ENCODE peak calls at places on chromosomes 12 and 14, in six cellular contexts. U, A, S, J, O and E are unnamed samples.

GRCh38 chr12:66371982-66372381 is 69.7 kb downstream of the HELB start:
- DNase-seq in U (no peak), A (no peak), S (no peak), J (no peak), O (no peak), E (no peak)

GRCh38 chr12:87368259-87368658 is 660.9 kb downstream of the C12orf50 start:
- DNase-seq in U (no peak), A (peak), S (no peak), J (no peak), O (no peak), E (no peak)

GRCh38 chr14:30990766-30991165 is 34.7 kb upstream of the AP4S1 start:
- DNase-seq in U (no peak), A (no peak), S (no peak), J (no peak), O (no peak), E (no peak)

GRCh38 chr14:57962293-57962996 is 96.6 kb upstream of the SLC35F4 start:
- DNase-seq in U (no peak), A (no peak), S (no peak), J (no peak), O (no peak), E (no peak)

GRCh38 chr14:100738704-100739131 is 12.0 kb downstream of the DLK1 start:
- DNase-seq in U (no peak), A (no peak), S (no peak), J (no peak), O (no peak), E (no peak)

GRCh38 chr12:31687101-31687527 is 27.6 kb downstream of the ETFBKMT start:
- DNase-seq in U (no peak), A (no peak), S (no peak), J (no peak), O (no peak), E (no peak)

GRCh38 chr14:51643137-51643536 is 8.6 kb upstream of the FRMD6 start:
- DNase-seq in U (peak), A (no peak), S (no peak), J (no peak), O (no peak), E (no peak)

GRCh38 chr12:129073157-129073915 is 220.1 kb downstream of the GLT1D1 start:
- DNase-seq in U (no peak), A (no peak), S (no peak), J (no peak), O (no peak), E (no peak)

GRCh38 chr12:117036046-117036445 is 63.2 kb downstream of the TESC start:
- DNase-seq in U (no peak), A (peak), S (no peak), J (no peak), O (no peak), E (no peak)

GRCh38 chr12:132158677-132159554 is 14.7 kb downstream of the NOC4L start:
- DNase-seq in U (no peak), A (no peak), S (no peak), J (no peak), O (no peak), E (no peak)

GRCh38 chr12:65470261-65470660 is 191.8 kb downstream of the MSRB3 start:
- DNase-seq in U (no peak), A (no peak), S (no peak), J (no peak), O (no peak), E (no peak)

GRCh38 chr14:101469382-101470251 is 91.7 kb upstream of the DIO3 start:
- DNase-seq in U (no peak), A (no peak), S (no peak), J (no peak), O (no peak), E (no peak)

GRCh38 chr12:94867066-94867855 is 136.2 kb downstream of the NDUFA12 start:
- DNase-seq in U (peak), A (no peak), S (no peak), J (no peak), O (no peak), E (no peak)

GRCh38 chr14:64645220-64645891 is 58.9 kb upstream of the PLEKHG3 start:
- DNase-seq in U (peak), A (no peak), S (no peak), J (peak), O (peak), E (no peak)

GRCh38 chr12:28231248-28231647 is 41.0 kb downstream of the CCDC91 start:
- DNase-seq in U (no peak), A (no peak), S (no peak), J (no peak), O (no peak), E (no peak)

GRCh38 chr12:55664826-55665225 is 28.1 kb downstream of the OR10P1 start:
- DNase-seq in U (no peak), A (no peak), S (no peak), J (no peak), O (no peak), E (no peak)

GRCh38 chr12:3537916-3538690 is 47.1 kb downstream of the PRMT8 start:
- DNase-seq in U (no peak), A (no peak), S (no peak), J (no peak), O (no peak), E (no peak)

GRCh38 chr12:32727237-32727636 is 28.5 kb downstream of the YARS2 start:
- DNase-seq in U (no peak), A (no peak), S (no peak), J (no peak), O (no peak), E (no peak)

GRCh38 chr14:105398044-105398725 is at the start of gene TEX22:
- DNase-seq in U (peak), A (peak), S (peak), J (peak), O (peak), E (no peak)

GRCh38 chr14:100824156-100824555 is 1.8 kb upstream of the MEG3 start:
- DNase-seq in U (peak), A (no peak), S (no peak), J (no peak), O (no peak), E (no peak)

GRCh38 chr12:104544836-104545235 is 88.1 kb downstream of the CHST11 start:
- DNase-seq in U (no peak), A (no peak), S (no peak), J (no peak), O (no peak), E (no peak)

GRCh38 chr12:93571854-93572711 is at the start of gene SOCS2:
- DNase-seq in U (peak), A (no peak), S (peak), J (no peak), O (no peak), E (no peak)

GRCh38 chr14:74973003-74973614 is 17.7 kb upstream of the PGF start:
- DNase-seq in U (peak), A (peak), S (no peak), J (no peak), O (no peak), E (no peak)

GRCh38 chr12:110661337-110661972 is 27.5 kb downstream of the HVCN1 start:
- DNase-seq in U (no peak), A (no peak), S (peak), J (no peak), O (no peak), E (no peak)

GRCh38 chr12:55931780-55932545 is 1.0 kb downstream of the DGKA start:
- DNase-seq in U (peak), A (no peak), S (peak), J (no peak), O (no peak), E (no peak)

GRCh38 chr12:52202361-52203078 is 10.7 kb upstream of the KRT80 start:
- DNase-seq in U (no peak), A (no peak), S (peak), J (no peak), O (no peak), E (no peak)

GRCh38 chr14:59342108-59342507 is 123.1 kb downstream of the GPR135 start:
- DNase-seq in U (no peak), A (no peak), S (no peak), J (no peak), O (no peak), E (no peak)

GRCh38 chr12:5343711-5344110 is 88.2 kb upstream of the NTF3 start:
- DNase-seq in U (no peak), A (no peak), S (no peak), J (no peak), O (no peak), E (no peak)

GRCh38 chr14:66404051-66404450 is 82.1 kb upstream of the CCDC196 start:
- DNase-seq in U (no peak), A (no peak), S (no peak), J (no peak), O (no peak), E (no peak)

GRCh38 chr14:92317511-92317910 is 5.5 kb upstream of the SLC24A4 start:
- DNase-seq in U (peak), A (no peak), S (no peak), J (no peak), O (peak), E (no peak)

GRCh38 chr12:11510671-11511070 is 115.3 kb upstream of the PRB2 start:
- DNase-seq in U (no peak), A (no peak), S (no peak), J (no peak), O (no peak), E (no peak)

GRCh38 chr12:91967590-91967989 is 178.1 kb downstream of the BTG1 start:
- DNase-seq in U (peak), A (no peak), S (no peak), J (no peak), O (no peak), E (no peak)

GRCh38 chr14:89813485-89814080 is 140.9 kb downstream of the EFCAB11 start:
- DNase-seq in U (peak), A (no peak), S (no peak), J (no peak), O (peak), E (no peak)